ENCODE peak calls at places on chromosomes 12 and 14, in seven cellular contexts. X is GM12891, H is kidney epithelial cell, S is body of pancreas, J is GM03348, V is AG08395, K is psoas muscle. L is an unnamed sample.
A peak's percentile ranks its signal among the peaks of the same experiment; 100 is the strongest.

GRCh38 chr12:3135522-3136461 is 58.6 kb downstream of the TSPAN9 start:
- DNase-seq in X (peak; percentile 80), H (no peak), S (peak; percentile 57), J (peak; percentile 90), V (peak; percentile 88), K (no peak), L (peak; percentile 22)

GRCh38 chr14:93972618-93973205 is 3.7 kb downstream of the ASB2 start:
- DNase-seq in X (no peak), H (no peak), S (no peak), J (no peak), V (no peak), K (no peak), L (no peak)

GRCh38 chr14:104009297-104009696 is 67.0 kb upstream of the RD3L start:
- DNase-seq in X (no peak), H (no peak), S (no peak), J (no peak), V (no peak), K (no peak), L (no peak)

GRCh38 chr12:45324391-45324790 is 108.5 kb downstream of the ANO6 start:
- DNase-seq in X (no peak), H (no peak), S (no peak), J (no peak), V (no peak), K (no peak), L (no peak)

GRCh38 chr12:11672361-11672760 is 22.9 kb downstream of the ETV6 start:
- DNase-seq in X (no peak), H (no peak), S (no peak), J (no peak), V (no peak), K (no peak), L (no peak)

GRCh38 chr12:25764892-25765291 is 193.6 kb upstream of the RASSF8 start:
- DNase-seq in X (no peak), H (no peak), S (no peak), J (peak; percentile 7), V (no peak), K (no peak), L (no peak)

GRCh38 chr12:92987846-92988621 is 58.9 kb upstream of the EEA1 start:
- DNase-seq in X (no peak), H (no peak), S (peak; percentile 53), J (peak; percentile 10), V (no peak), K (peak; percentile 68), L (peak; percentile 98)

GRCh38 chr12:19967486-19967885 is 400.9 kb upstream of the PDE3A start:
- DNase-seq in X (no peak), H (peak; percentile 87), S (peak; percentile 36), J (peak; percentile 87), V (peak; percentile 89), K (no peak), L (no peak)

GRCh38 chr12:110104188-110104969 is 19.8 kb upstream of the IFT81 start:
- DNase-seq in X (no peak), H (no peak), S (no peak), J (no peak), V (no peak), K (no peak), L (no peak)

GRCh38 chr12:70853326-70853725 is 67.2 kb downstream of the PTPRR start:
- DNase-seq in X (no peak), H (no peak), S (peak; percentile 49), J (peak; percentile 66), V (peak; percentile 65), K (no peak), L (no peak)

GRCh38 chr12:107328442-107329133 is 235.2 kb upstream of the CRY1 start:
- DNase-seq in X (no peak), H (peak; percentile 72), S (peak; percentile 32), J (no peak), V (no peak), K (no peak), L (no peak)

GRCh38 chr12:120141336-120141735 is 24.8 kb upstream of the RAB35 start:
- DNase-seq in X (no peak), H (no peak), S (no peak), J (no peak), V (no peak), K (no peak), L (no peak)

GRCh38 chr14:50871914-50872732 is at the start of gene ABHD12B:
- DNase-seq in X (no peak), H (no peak), S (no peak), J (peak; percentile 25), V (no peak), K (no peak), L (no peak)

GRCh38 chr12:93571360-93571853 is 1.1 kb upstream of the SOCS2 start:
- DNase-seq in X (peak; percentile 41), H (no peak), S (peak; percentile 62), J (peak; percentile 50), V (peak; percentile 41), K (peak; percentile 79), L (no peak)

GRCh38 chr12:24256636-24257150 is 307.2 kb upstream of the SOX5 start:
- DNase-seq in X (no peak), H (no peak), S (no peak), J (no peak), V (no peak), K (no peak), L (no peak)

GRCh38 chr14:66824251-66824650 is 316.3 kb downstream of the GPHN start:
- DNase-seq in X (no peak), H (no peak), S (no peak), J (no peak), V (no peak), K (no peak), L (no peak)

GRCh38 chr14:92759300-92759678 is 10.9 kb upstream of the LGMN start:
- DNase-seq in X (no peak), H (no peak), S (no peak), J (no peak), V (no peak), K (no peak), L (no peak)

GRCh38 chr12:66196806-66197205 is 7.8 kb downstream of the IRAK3 start:
- DNase-seq in X (no peak), H (no peak), S (no peak), J (no peak), V (no peak), K (no peak), L (peak; percentile 31)

GRCh38 chr12:58313091-58313855 is 371.9 kb downstream of the ATP23 start:
- DNase-seq in X (no peak), H (peak; percentile 60), S (no peak), J (peak; percentile 72), V (peak; percentile 72), K (no peak), L (no peak)

GRCh38 chr14:102901633-102902032 is 20.8 kb upstream of the AMN start:
- DNase-seq in X (peak; percentile 92), H (no peak), S (no peak), J (no peak), V (no peak), K (no peak), L (peak; percentile 92)

GRCh38 chr12:10540776-10541205 is 35.1 kb downstream of the EIF2S3B start:
- DNase-seq in X (no peak), H (no peak), S (no peak), J (no peak), V (peak; percentile 30), K (no peak), L (no peak)

GRCh38 chr12:53659609-53660008 is 16.3 kb downstream of the ATP5MC2 start:
- DNase-seq in X (no peak), H (no peak), S (no peak), J (no peak), V (peak; percentile 19), K (no peak), L (no peak)